ENCODE peak calls at places on chromosome 13, in four cellular contexts. J, Y, X and E are unnamed samples.
A peak's percentile ranks its signal among the peaks of the same experiment; 100 is the strongest.

GRCh38 chr13:95197548-95197947 is 103.7 kb downstream of the ABCC4 start:
- DNase-seq in J (no peak), X (no peak), Y (no peak), E (no peak)

GRCh38 chr13:95235944-95236343 is 65.3 kb downstream of the ABCC4 start:
- DNase-seq in Y (no peak), J (no peak), X (no peak), E (no peak)

GRCh38 chr13:80235131-80235530 is 105.8 kb downstream of the SPRY2 start:
- DNase-seq in X (no peak), Y (no peak), J (no peak), E (no peak)

GRCh38 chr13:76758738-76759137 is 127.5 kb downstream of the KCTD12 start:
- DNase-seq in X (no peak), J (no peak), Y (no peak), E (peak; percentile 5)

GRCh38 chr13:30863231-30863630 is 42.8 kb upstream of the MEDAG start:
- DNase-seq in J (no peak), X (no peak), Y (no peak), E (no peak)

GRCh38 chr13:45133396-45134118 is 13.2 kb downstream of the GTF2F2 start:
- DNase-seq in X (no peak), J (no peak), Y (no peak), E (no peak)

GRCh38 chr13:41216160-41216559 is 21.8 kb upstream of the KBTBD7 start:
- DNase-seq in J (no peak), Y (peak; percentile 16), X (no peak), E (no peak)

GRCh38 chr13:76048675-76049396 is 412.7 kb downstream of the LMO7 start:
- DNase-seq in Y (no peak), X (no peak), J (no peak), E (no peak)

GRCh38 chr13:33341861-33342452 is 56.4 kb upstream of the STARD13 start:
- DNase-seq in J (no peak), X (no peak), Y (no peak), E (no peak)

GRCh38 chr13:28544026-28544425 is 49.1 kb upstream of the FLT1 start:
- DNase-seq in Y (no peak), J (no peak), X (no peak), E (no peak)

GRCh38 chr13:112679932-112680677 is 9.7 kb upstream of the ATP11A start:
- DNase-seq in X (no peak), J (no peak), Y (no peak), E (no peak)

GRCh38 chr13:112683581-112683980 is 6.3 kb upstream of the ATP11A start:
- DNase-seq in J (no peak), X (no peak), Y (no peak), E (no peak)

GRCh38 chr13:112684041-112684440 is 5.8 kb upstream of the ATP11A start:
- DNase-seq in Y (no peak), X (no peak), J (no peak), E (no peak)

GRCh38 chr13:112679381-112679780 is 10.5 kb upstream of the ATP11A start:
- DNase-seq in Y (no peak), J (no peak), X (no peak), E (no peak)

DNA sequence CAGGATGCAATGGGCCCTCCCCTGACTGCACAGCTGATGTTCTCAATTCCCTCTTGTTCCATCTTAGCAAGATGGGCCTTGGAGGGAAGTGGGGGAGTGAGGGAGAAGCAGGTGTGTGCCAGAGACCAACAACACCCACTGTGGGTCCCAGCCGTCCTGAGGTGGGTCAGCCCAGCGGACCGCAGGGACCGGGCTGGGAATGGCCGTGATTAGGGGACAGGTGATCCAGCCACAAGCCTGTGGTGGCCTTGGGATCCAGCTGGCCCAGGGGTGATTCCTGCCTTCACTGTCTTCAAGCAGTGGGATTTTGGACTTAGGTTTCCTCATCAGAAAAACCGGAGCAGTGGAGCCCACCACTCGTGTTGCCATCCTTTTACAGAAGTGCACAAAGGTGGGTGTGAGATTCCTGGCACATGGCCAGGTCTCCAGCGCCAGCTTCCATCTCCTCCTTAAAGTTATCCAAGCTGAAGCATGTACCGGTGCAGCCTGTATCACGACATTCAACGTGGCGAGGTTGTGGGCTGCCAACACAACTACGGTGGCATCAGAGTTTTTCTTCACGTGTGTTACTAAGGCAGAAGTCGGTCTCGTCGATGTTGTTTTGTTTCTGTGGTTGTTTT is 9.0 kb upstream of the ATP11A start:
- DNase-seq in Y (no peak), J (no peak), X (no peak), E (no peak)
- TF ChIP-seq FOXM1 in Y (no peak), J (no peak), X (no peak), E (no peak)

GRCh38 chr13:113110852-113111315 is 5.3 kb downstream of the F7 start:
- DNase-seq in J (no peak), X (no peak), Y (no peak), E (peak; percentile 57)
- H3K4me2 ChIP-seq in J (no peak overlapping the region), X (no peak overlapping the region), Y (no peak overlapping the region), E (peak overlapping the region; percentile 52)

GRCh38 chr13:111215081-111216047 is 100.3 kb downstream of the ARHGEF7 start:
- DNase-seq in Y (no peak), X (no peak), J (no peak), E (no peak)

GRCh38 chr13:111216166-111216960 is 101.3 kb downstream of the ARHGEF7 start:
- DNase-seq in J (no peak), X (peak; percentile 14), Y (peak; percentile 29), E (peak; percentile 61)

GRCh38 chr13:111217661-111218060 is 102.6 kb downstream of the ARHGEF7 start:
- DNase-seq in J (no peak), X (no peak), Y (no peak), E (no peak)

GRCh38 chr13:111219950-111220349 is 100.5 kb upstream of the TEX29 start:
- DNase-seq in X (no peak), Y (no peak), J (no peak), E (no peak)

DNA sequence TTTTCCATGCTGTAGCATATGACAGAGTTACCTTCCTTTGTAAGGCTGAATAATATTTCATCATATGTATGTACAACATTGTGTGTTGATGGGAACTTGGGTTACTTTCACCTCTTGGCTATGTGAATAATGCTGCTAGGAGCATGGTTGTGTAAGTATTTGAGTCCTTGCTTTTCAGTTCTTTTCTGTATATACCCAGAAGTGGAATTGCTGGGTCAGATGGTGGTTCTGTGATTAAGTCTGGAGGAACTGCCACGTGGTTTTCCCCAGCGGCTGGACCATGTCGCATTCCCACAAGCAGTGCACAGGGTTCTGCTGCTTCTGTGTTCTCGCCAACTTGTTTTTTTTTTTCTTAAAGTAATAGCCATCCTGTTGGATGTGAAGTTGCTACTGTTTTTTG is 101.1 kb upstream of the TEX29 start:
- DNase-seq in Y (no peak), X (no peak), J (no peak), E (no peak)
- TF ChIP-seq FOXM1 in Y (no peak), X (no peak), J (no peak), E (no peak)

GRCh38 chr13:114135731-114136171 is 3.3 kb upstream of the RASA3 start:
- DNase-seq in X (no peak), Y (no peak), J (no peak), E (no peak)

GRCh38 chr13:114134944-114135610 is 2.7 kb upstream of the RASA3 start:
- DNase-seq in Y (no peak), J (no peak), X (no peak), E (no peak)

GRCh38 chr13:114132419-114133121 is at the start of gene RASA3:
- DNase-seq in J (no peak), Y (no peak), X (peak; percentile 93), E (peak; percentile 99)

GRCh38 chr13:114136576-114136975 is 4.2 kb upstream of the RASA3 start:
- DNase-seq in Y (no peak), J (no peak), X (no peak), E (no peak)

DNA sequence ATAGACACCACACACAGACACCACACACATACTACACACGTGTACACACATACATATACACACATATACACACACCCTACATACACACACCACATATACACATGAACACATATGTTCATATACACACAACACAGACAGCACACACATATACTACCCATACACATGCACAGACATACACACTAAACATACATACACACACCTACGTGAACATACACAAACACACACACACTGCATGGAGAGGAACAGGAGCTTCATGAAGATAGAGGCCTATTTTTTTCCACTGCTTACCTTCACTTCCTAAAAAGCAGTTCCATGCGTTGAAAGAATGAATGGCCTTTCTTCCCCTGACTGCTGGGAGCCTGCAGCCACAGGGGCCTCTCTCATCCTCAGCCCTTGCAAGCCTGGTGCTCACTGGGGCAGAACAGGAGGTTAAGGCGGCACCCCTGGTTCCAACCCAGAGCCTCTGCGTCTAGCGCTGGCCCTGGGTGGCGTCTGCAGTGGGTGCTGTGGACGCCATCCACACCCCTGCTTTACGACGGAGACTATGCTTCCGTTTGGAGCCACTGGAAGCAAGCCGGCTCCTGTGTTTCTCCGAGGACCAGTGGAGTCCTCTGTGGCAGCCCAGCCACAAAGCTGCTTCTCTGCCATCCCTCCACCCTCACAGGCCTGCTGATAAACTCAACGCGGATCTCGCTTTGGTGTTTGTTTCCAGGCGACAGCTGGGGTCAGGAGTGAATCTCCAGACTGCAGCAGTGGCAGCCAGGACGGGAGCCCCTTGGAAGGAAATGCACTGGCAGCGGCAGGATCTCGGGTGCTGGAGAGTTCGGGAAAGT is 1.9 kb upstream of the RASA3 start:
- DNase-seq in X (no peak), Y (no peak), J (no peak), E (no peak)
- H3K4me2 ChIP-seq in X (no peak overlapping the region), Y (no peak overlapping the region), J (no peak overlapping the region), E (no peak overlapping the region)

GRCh38 chr13:37143901-37144300 is 38.4 kb upstream of the CSNK1A1L start:
- DNase-seq in Y (no peak), X (no peak), J (no peak), E (no peak)
- TF ChIP-seq FOXM1 in Y (no peak), X (no peak), J (no peak), E (no peak)

GRCh38 chr13:102556806-102557205 is 40.0 kb upstream of the TPP2 start:
- DNase-seq in Y (no peak), J (no peak), X (no peak), E (no peak)
- H3K4me2 ChIP-seq in Y (no peak overlapping the region), J (no peak overlapping the region), X (no peak overlapping the region), E (no peak overlapping the region)

GRCh38 chr13:93262729-93263128 is 36.1 kb downstream of the GPC6 start:
- DNase-seq in J (no peak), X (no peak), Y (no peak), E (no peak)
- TF ChIP-seq FOXM1 in J (no peak), X (no peak), Y (no peak), E (no peak)